ENCODE peak calls at places on chromosomes 4 and X, in ten cellular contexts. O is suprapubic skin, F is breast epithelium, U is H1, M is HepG2, G is sigmoid colon, C is upper lobe of left lung, S is HCT116, K is spleen, A is stomach. P is an unnamed sample.
A peak's percentile ranks its signal among the peaks of the same experiment; 100 is the strongest.

GRCh38 chr4:98284640-98285046 is 23.5 kb downstream of the RAP1GDS1 start:
- DNase-seq in S (peak; percentile 89), M (no peak), O (no peak), F (no peak), K (no peak), G (no peak), U (peak; percentile 63), C (no peak), A (no peak), P (no peak)

GRCh38 chr4:70842761-70843435 is 3.2 kb upstream of the GRSF1 start:
- DNase-seq in C (no peak), M (peak; percentile 25), G (no peak), F (no peak), U (no peak), K (no peak), O (no peak), S (no peak), A (no peak), P (no peak)

GRCh38 chr4:56049428-56050212 is 100.9 kb downstream of the CEP135 start:
- DNase-seq in C (peak; percentile 85), G (no peak), M (no peak), K (peak; percentile 78), O (no peak), A (no peak), F (no peak), S (peak; percentile 19), U (peak; percentile 21), P (peak; percentile 32)

GRCh38 chr4:138110815-138111214 is 131.3 kb downstream of the SLC7A11 start:
- DNase-seq in A (no peak), C (no peak), M (no peak), F (no peak), S (no peak), G (no peak), O (no peak), K (no peak), U (no peak), P (no peak)

GRCh38 chr4:11424000-11424399 is 4.7 kb downstream of the HS3ST1 start:
- DNase-seq in S (no peak), A (no peak), U (no peak), M (peak; percentile 39), K (no peak), C (no peak), O (no peak), F (no peak), G (no peak), P (no peak)

GRCh38 chrX:31213941-31214340 is 142.1 kb upstream of the FTHL17 start:
- DNase-seq in K (no peak), O (no peak), M (no peak), C (no peak), U (no peak), S (no peak), F (no peak), G (no peak), A (no peak), P (no peak)

GRCh38 chr4:169582706-169583105 is 29.7 kb downstream of the NEK1 start:
- DNase-seq in C (no peak), F (no peak), A (no peak), G (no peak), U (no peak), M (no peak), O (no peak), S (no peak), K (no peak), P (no peak)

GRCh38 chr4:57854748-57855147 is 744.6 kb upstream of the IGFBP7 start:
- DNase-seq in O (no peak), U (no peak), A (no peak), K (no peak), M (no peak), F (no peak), G (no peak), S (no peak), C (no peak), P (no peak)

GRCh38 chrX:16828126-16828908 is 41.8 kb downstream of the RBBP7 start:
- DNase-seq in A (no peak), M (no peak), C (no peak), K (no peak), S (no peak), G (peak; percentile 81), O (no peak), F (no peak), U (no peak), P (peak; percentile 13)

GRCh38 chrX:16834811-16835210 is 35.4 kb downstream of the RBBP7 start:
- DNase-seq in G (no peak), O (no peak), K (no peak), U (no peak), C (no peak), M (no peak), F (no peak), S (no peak), A (no peak), P (no peak)

GRCh38 chrX:16836371-16836770 is 33.8 kb downstream of the RBBP7 start:
- DNase-seq in U (no peak), S (no peak), G (no peak), C (peak; percentile 34), K (no peak), A (peak; percentile 49), M (peak; percentile 17), O (no peak), F (no peak), P (peak; percentile 10)

GRCh38 chrX:16827225-16827624 is 41.0 kb downstream of the TXLNG start:
- DNase-seq in U (no peak), G (no peak), C (no peak), K (no peak), M (no peak), O (no peak), F (no peak), S (no peak), A (no peak), P (no peak)

GRCh38 chrX:16832301-16832700 is 37.9 kb downstream of the RBBP7 start:
- DNase-seq in F (no peak), C (no peak), S (no peak), U (no peak), K (no peak), M (no peak), O (no peak), A (no peak), G (no peak), P (no peak)
- H3K36me3 ChIP-seq in F (no peaks in the 10 kb centered on the region), C (no peaks in the 10 kb centered on the region), S (peaks cover 3% of the 10 kb centered on the region), U (peaks cover 57% of the 10 kb centered on the region), K (peaks cover 47% of the 10 kb centered on the region), M (peaks cover 42% of the 10 kb centered on the region), O (peaks cover 18% of the 10 kb centered on the region), A (peaks cover 27% of the 10 kb centered on the region), G (no peaks in the 10 kb centered on the region), P (no peaks in the 10 kb centered on the region)

GRCh38 chr4:38687571-38688011 is 23.6 kb downstream of the KLF3 start:
- DNase-seq in S (no peak), A (no peak), O (no peak), U (no peak), F (no peak), C (no peak), M (no peak), G (no peak), K (no peak), P (no peak)

GRCh38 chr4:38686682-38687081 is 22.7 kb downstream of the KLF3 start:
- DNase-seq in M (no peak), O (no peak), K (no peak), G (no peak), U (no peak), C (no peak), A (no peak), S (no peak), F (no peak), P (no peak)

GRCh38 chr4:38691251-38692008 is 27.4 kb downstream of the KLF3 start:
- DNase-seq in U (no peak), S (no peak), A (no peak), G (peak; percentile 70), O (no peak), C (no peak), F (no peak), K (no peak), M (no peak), P (no peak)

GRCh38 chr4:38692421-38692820 is 28.4 kb downstream of the KLF3 start:
- DNase-seq in G (no peak), M (no peak), K (no peak), C (no peak), O (no peak), F (no peak), U (no peak), A (no peak), S (no peak), P (no peak)

DNA sequence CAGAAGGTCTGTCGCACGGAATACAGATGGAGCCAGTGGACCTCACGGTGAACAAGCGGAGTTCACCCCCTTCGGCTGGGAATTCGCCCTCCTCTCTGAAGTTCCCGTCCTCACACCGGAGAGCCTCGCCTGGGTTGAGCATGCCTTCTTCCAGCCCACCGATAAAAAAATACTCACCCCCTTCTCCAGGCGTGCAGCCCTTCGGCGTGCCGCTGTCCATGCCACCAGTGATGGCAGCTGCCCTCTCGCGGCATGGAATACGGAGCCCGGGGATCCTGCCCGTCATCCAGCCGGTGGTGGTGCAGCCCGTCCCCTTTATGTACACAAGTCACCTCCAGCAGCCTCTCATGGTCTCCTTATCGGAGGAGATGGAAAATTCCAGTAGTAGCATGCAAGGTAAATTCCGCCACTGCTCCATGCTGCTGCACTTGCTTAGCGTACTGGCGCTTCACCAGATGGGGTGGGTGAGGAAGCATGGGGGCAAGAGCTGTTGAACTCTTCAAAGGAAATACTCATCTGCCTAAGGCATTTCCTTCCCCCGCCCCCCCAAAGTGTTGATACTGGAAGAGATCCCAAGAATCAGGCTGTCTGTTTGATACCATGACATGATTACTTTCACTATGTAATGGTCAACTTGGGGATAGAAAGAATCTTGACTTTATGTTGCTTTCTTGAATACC is 24.8 kb downstream of the KLF3 start:
- DNase-seq in K (no peak), U (no peak), C (peak; percentile 52), S (no peak), G (no peak), A (no peak), F (no peak), O (no peak), M (no peak), P (no peak)
- TF ChIP-seq POLR2AphosphoS5 in K (peak; percentile 29), U (no peak), C (no peak), S (no peak), G (no peak), A (no peak), F (no peak), O (no peak), M (no peak), P (no peak)

GRCh38 chr4:105146286-105147219 is at the start of gene TET2:
- DNase-seq in U (no peak), K (peak; percentile 95), C (peak; percentile 97), O (peak; percentile 83), S (peak; percentile 68), G (peak; percentile 83), A (peak; percentile 79), M (peak; percentile 61), F (no peak), P (peak; percentile 78)

GRCh38 chr4:105140684-105141490 is 5.8 kb upstream of the TET2 start:
- DNase-seq in G (no peak), U (no peak), O (no peak), A (no peak), C (no peak), M (peak; percentile 54), K (no peak), F (no peak), S (no peak), P (peak; percentile 18)

GRCh38 chr4:105145913-105146285 is 777 bp upstream of the TET2 start:
- DNase-seq in C (peak; percentile 89), F (no peak), O (peak; percentile 81), S (no peak), U (no peak), A (no peak), G (peak; percentile 67), M (no peak), K (peak; percentile 88), P (peak; percentile 21)

GRCh38 chr4:105147226-105148151 is 813 bp downstream of the TET2 start:
- DNase-seq in A (peak; percentile 32), O (no peak), K (peak; percentile 75), F (no peak), M (peak; percentile 24), C (peak; percentile 24), U (no peak), S (no peak), G (peak; percentile 66), P (peak; percentile 18)

DNA sequence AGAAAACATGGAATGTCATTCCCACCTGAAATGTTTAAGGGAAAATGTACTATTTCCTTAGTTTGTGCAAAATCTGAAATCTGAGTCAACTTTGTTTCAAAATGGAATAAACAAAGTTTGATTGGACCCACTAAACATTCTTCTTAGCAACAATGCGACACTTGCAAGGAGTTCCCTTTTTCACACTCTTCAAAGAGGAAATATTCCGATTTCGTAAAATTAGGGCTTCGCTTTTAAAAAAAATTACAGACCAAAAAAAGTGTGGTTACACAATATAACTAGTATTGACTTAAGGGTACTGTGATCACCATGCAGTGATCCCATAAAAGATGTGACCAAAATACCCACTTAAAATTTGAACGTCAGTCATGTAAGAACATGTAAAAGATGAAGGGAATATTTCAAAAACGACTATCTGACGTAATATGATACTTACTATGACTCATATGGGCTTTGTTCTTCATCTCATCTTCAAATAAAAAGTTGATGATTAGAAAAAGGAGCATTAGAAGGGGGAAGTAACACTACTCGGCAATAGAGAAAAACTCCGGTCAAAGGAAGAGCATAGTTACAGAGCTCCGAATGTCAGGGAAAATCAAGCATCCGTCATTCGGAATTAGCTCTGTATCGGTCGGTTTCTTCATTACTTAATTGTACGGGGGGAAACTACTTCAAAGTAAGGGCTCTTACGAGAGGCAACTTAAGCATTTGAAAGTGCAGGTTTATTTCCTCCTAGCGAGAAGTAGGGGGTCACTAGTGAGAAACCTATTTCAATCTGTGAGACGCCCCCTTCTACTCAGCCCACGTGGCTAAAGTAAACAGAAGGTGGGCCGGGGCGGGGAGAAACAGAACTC is 1.4 kb upstream of the TET2 start:
- DNase-seq in C (no peak), S (no peak), K (no peak), U (no peak), O (no peak), M (no peak), F (no peak), A (no peak), G (no peak), P (no peak)
- TF ChIP-seq POLR2A in C (no peak), S (no peak), K (no peak), U (no peak), O (peak; percentile 25), M (no peak), F (no peak), A (no peak), G (no peak), P (peak; percentile 31)

DNA sequence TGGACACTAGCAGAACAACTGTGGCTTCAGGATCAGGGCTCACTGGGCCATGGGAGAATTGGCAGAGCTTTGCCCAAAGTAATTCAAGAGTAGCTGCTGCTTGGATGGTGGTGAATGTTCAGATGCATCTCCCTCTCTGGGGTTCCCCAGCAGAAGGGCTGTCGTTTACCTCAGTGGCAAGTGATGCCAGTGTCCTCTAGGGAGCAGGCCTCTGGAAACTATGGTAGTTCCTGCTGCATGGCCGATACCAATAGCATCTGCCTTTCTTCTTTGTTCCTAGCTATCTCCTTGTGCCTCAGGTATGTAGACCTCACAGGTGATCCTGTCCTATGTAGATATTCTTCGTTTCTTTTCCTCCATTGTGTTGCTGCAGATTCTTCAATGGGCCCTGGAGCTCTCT is 26.4 kb downstream of the HMGB2 start:
- DNase-seq in S (no peak), G (no peak), M (no peak), C (no peak), O (no peak), F (no peak), A (no peak), U (no peak), K (no peak), P (no peak)
- H3K36me3 ChIP-seq in S (no peaks in the 10 kb centered on the region), G (no peaks in the 10 kb centered on the region), M (no peaks in the 10 kb centered on the region), C (no peaks in the 10 kb centered on the region), O (peaks cover 5% of the 10 kb centered on the region), F (no peaks in the 10 kb centered on the region), A (peaks cover 58% of the 10 kb centered on the region), U (peaks cover 16% of the 10 kb centered on the region), K (no peaks in the 10 kb centered on the region), P (no peaks in the 10 kb centered on the region)

P was measured in transverse colon.